ENCODE peak calls at places on chromosomes 5 and 9, in five cellular contexts. One of them, this sample, is unnamed.

GRCh38 chr5:28313543-28314334 is 1275.4 kb upstream of the CDH9 start:
- DNase-seq in A549: peak; percentile 14
- DNase-seq in IMR-90: no peak
- DNase-seq in stomach: no peak
- DNase-seq in spleen: no peak
- DNase-seq in this sample: no peak

GRCh38 chr5:14816374-14816998 is 55.1 kb downstream of the ANKH start:
- DNase-seq in A549: no peak
- DNase-seq in IMR-90: no peak
- DNase-seq in spleen: no peak
- DNase-seq in stomach: no peak
- DNase-seq in this sample: no peak

GRCh38 chr9:89160797-89161196 is 17.8 kb downstream of the SHC3 start:
- DNase-seq in A549: no peak
- DNase-seq in stomach: no peak
- DNase-seq in spleen: no peak
- DNase-seq in IMR-90: no peak
- DNase-seq in this sample: no peak

GRCh38 chr5:61881821-61882220 is 424.2 kb upstream of the KIF2A start:
- DNase-seq in IMR-90: peak; percentile 3
- DNase-seq in stomach: no peak
- DNase-seq in A549: no peak
- DNase-seq in spleen: no peak
- DNase-seq in this sample: no peak

GRCh38 chr9:5838884-5839571 is 6.1 kb upstream of the ERMP1 start:
- DNase-seq in spleen: no peak
- DNase-seq in A549: peak; percentile 96
- DNase-seq in stomach: peak; percentile 69
- DNase-seq in IMR-90: peak; percentile 64
- DNase-seq in this sample: no peak

GRCh38 chr5:80245986-80246781 is 9.7 kb downstream of the SERINC5 start:
- DNase-seq in IMR-90: peak; percentile 57
- DNase-seq in A549: no peak
- DNase-seq in stomach: no peak
- DNase-seq in spleen: no peak
- DNase-seq in this sample: no peak

GRCh38 chr9:36874921-36875320 is 159.1 kb downstream of the PAX5 start:
- DNase-seq in A549: no peak
- DNase-seq in spleen: peak; percentile 47
- DNase-seq in IMR-90: peak; percentile 10
- DNase-seq in stomach: no peak
- DNase-seq in this sample: no peak

GRCh38 chr9:87276851-87277251 is 220.8 kb upstream of the DAPK1 start:
- DNase-seq in A549: no peak
- DNase-seq in IMR-90: peak; percentile 39
- DNase-seq in stomach: no peak
- DNase-seq in spleen: no peak
- DNase-seq in this sample: no peak

GRCh38 chr5:155728146-155728856 is 598.7 kb upstream of the SGCD start:
- DNase-seq in IMR-90: peak; percentile 16
- DNase-seq in A549: peak; percentile 71
- DNase-seq in spleen: peak; percentile 72
- DNase-seq in stomach: peak; percentile 26
- DNase-seq in this sample: no peak

GRCh38 chr5:171314728-171315385 is 5.8 kb downstream of the TLX3 start:
- DNase-seq in A549: no peak
- DNase-seq in spleen: no peak
- DNase-seq in stomach: no peak
- DNase-seq in IMR-90: no peak
- DNase-seq in this sample: no peak

GRCh38 chr5:171336486-171337206 is 27.6 kb downstream of the TLX3 start:
- DNase-seq in stomach: peak; percentile 36
- DNase-seq in A549: peak; percentile 32
- DNase-seq in spleen: peak; percentile 49
- DNase-seq in IMR-90: peak; percentile 64
- DNase-seq in this sample: no peak

GRCh38 chr5:18745591-18745987 is 1111.3 kb downstream of the TAF11L14 start:
- DNase-seq in A549: peak; percentile 1
- DNase-seq in spleen: peak; percentile 80
- DNase-seq in IMR-90: no peak
- DNase-seq in stomach: no peak
- DNase-seq in this sample: no peak

GRCh38 chr9:133333566-133333965 is 2.4 kb downstream of the SURF6 start:
- DNase-seq in spleen: peak; percentile 66
- DNase-seq in A549: no peak
- DNase-seq in IMR-90: no peak
- DNase-seq in stomach: no peak
- DNase-seq in this sample: no peak

GRCh38 chr9:137391411-137391754 is 31.6 kb downstream of the EXD3 start:
- DNase-seq in A549: no peak
- DNase-seq in IMR-90: no peak
- DNase-seq in spleen: peak; percentile 87
- DNase-seq in stomach: peak; percentile 48
- DNase-seq in this sample: no peak

GRCh38 chr9:130766031-130766903 is 68.8 kb upstream of the ABL1 start:
- DNase-seq in A549: no peak
- DNase-seq in stomach: no peak
- DNase-seq in spleen: no peak
- DNase-seq in IMR-90: no peak
- DNase-seq in this sample: no peak

GRCh38 chr9:69900406-69900805 is 79.8 kb downstream of the CFAP95 start:
- DNase-seq in stomach: no peak
- DNase-seq in spleen: no peak
- DNase-seq in IMR-90: peak; percentile 56
- DNase-seq in A549: no peak
- DNase-seq in this sample: no peak

GRCh38 chr9:110918316-110919054 is 119.8 kb downstream of the LPAR1 start:
- DNase-seq in spleen: no peak
- DNase-seq in stomach: no peak
- DNase-seq in IMR-90: peak; percentile 89
- DNase-seq in A549: no peak
- DNase-seq in this sample: no peak

GRCh38 chr5:59300930-59301329 is 592.6 kb downstream of the PDE4D start:
- DNase-seq in spleen: no peak
- DNase-seq in IMR-90: no peak
- DNase-seq in A549: no peak
- DNase-seq in stomach: no peak
- DNase-seq in this sample: no peak

DNA sequence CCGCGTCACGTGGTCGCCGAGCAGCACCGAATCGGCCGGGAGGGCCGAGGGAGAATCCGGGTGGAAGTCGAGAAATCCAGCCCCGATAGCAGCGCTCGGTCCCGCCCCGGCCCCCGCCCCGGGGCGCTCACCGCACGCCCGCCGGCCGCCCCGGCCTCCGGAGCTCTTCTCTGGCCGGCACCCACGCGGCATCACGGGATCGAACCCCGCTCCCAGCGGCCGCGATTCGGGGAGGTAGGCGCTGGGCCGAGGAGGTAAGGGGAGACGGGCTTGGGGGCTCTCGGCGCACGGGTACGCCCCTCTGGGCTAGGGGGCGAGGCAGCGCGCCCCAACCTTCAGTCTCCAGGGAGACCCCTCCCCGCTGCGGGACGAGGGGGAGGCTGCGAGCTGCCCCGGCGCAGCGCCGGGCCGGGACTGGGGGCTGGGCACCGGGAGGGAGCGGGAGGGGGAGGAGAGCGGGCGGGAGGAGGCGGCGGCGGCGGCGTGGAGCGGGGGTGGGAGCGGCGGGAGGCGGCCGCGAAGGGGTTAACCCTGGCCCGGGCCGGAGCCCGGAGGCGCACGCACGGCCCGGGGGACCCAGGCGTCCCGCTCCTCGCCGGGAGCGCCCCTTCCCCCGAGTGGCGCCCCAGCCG is 22.0 kb upstream of the NDST1 start:
- DNase-seq in A549: peak; percentile 82
- DNase-seq in spleen: no peak
- DNase-seq in stomach: peak; percentile 47
- DNase-seq in IMR-90: peak; percentile 46
- DNase-seq in this sample: no peak
- TF ChIP-seq POLR2A in A549: peak; percentile 9
- TF ChIP-seq POLR2A in spleen: no peak
- TF ChIP-seq POLR2A in stomach: no peak
- TF ChIP-seq POLR2A in IMR-90: no peak
- TF ChIP-seq POLR2A in this sample: peak; percentile 65

GRCh38 chr5:81428446-81428845 is 34.5 kb upstream of the ACOT12 start:
- DNase-seq in spleen: no peak
- DNase-seq in IMR-90: peak; percentile 33
- DNase-seq in A549: no peak
- DNase-seq in stomach: no peak
- DNase-seq in this sample: no peak

GRCh38 chr5:81429363-81429762 is 35.4 kb upstream of the ACOT12 start:
- DNase-seq in A549: no peak
- DNase-seq in stomach: no peak
- DNase-seq in IMR-90: no peak
- DNase-seq in spleen: no peak
- DNase-seq in this sample: no peak

GRCh38 chr5:81428866-81429265 is 34.9 kb upstream of the ACOT12 start:
- DNase-seq in A549: peak; percentile 15
- DNase-seq in spleen: no peak
- DNase-seq in IMR-90: no peak
- DNase-seq in stomach: no peak
- DNase-seq in this sample: no peak

GRCh38 chr5:81426347-81426746 is 32.4 kb upstream of the ACOT12 start:
- DNase-seq in A549: no peak
- DNase-seq in spleen: no peak
- DNase-seq in stomach: no peak
- DNase-seq in IMR-90: no peak
- DNase-seq in this sample: no peak

GRCh38 chr5:81427566-81427965 is 33.6 kb upstream of the ACOT12 start:
- DNase-seq in spleen: no peak
- DNase-seq in IMR-90: no peak
- DNase-seq in stomach: no peak
- DNase-seq in A549: no peak
- DNase-seq in this sample: no peak
- H3K4me3 ChIP-seq in spleen: no peak overlapping the region
- H3K4me3 ChIP-seq in IMR-90: no peak overlapping the region
- H3K4me3 ChIP-seq in stomach: no peak overlapping the region
- H3K4me3 ChIP-seq in A549: no peak overlapping the region
- H3K4me3 ChIP-seq in this sample: no peak overlapping the region

GRCh38 chr9:128125575-128126354 is 1.8 kb downstream of the PTGES2 start:
- DNase-seq in A549: no peak
- DNase-seq in spleen: peak; percentile 74
- DNase-seq in IMR-90: no peak
- DNase-seq in stomach: no peak
- DNase-seq in this sample: no peak

GRCh38 chr9:128124873-128125574 is 2.5 kb downstream of the PTGES2 start:
- DNase-seq in IMR-90: peak; percentile 45
- DNase-seq in A549: peak; percentile 33
- DNase-seq in stomach: peak; percentile 82
- DNase-seq in spleen: peak; percentile 81
- DNase-seq in this sample: no peak

GRCh38 chr9:128127568-128127989 is at the start of gene PTGES2:
- DNase-seq in spleen: peak; percentile 97
- DNase-seq in A549: peak; percentile 64
- DNase-seq in stomach: peak; percentile 83
- DNase-seq in IMR-90: peak; percentile 78
- DNase-seq in this sample: no peak

GRCh38 chr9:128128836-128129590 is 1.5 kb upstream of the PTGES2 start:
- DNase-seq in stomach: no peak
- DNase-seq in IMR-90: no peak
- DNase-seq in A549: no peak
- DNase-seq in spleen: peak; percentile 86
- DNase-seq in this sample: no peak

DNA sequence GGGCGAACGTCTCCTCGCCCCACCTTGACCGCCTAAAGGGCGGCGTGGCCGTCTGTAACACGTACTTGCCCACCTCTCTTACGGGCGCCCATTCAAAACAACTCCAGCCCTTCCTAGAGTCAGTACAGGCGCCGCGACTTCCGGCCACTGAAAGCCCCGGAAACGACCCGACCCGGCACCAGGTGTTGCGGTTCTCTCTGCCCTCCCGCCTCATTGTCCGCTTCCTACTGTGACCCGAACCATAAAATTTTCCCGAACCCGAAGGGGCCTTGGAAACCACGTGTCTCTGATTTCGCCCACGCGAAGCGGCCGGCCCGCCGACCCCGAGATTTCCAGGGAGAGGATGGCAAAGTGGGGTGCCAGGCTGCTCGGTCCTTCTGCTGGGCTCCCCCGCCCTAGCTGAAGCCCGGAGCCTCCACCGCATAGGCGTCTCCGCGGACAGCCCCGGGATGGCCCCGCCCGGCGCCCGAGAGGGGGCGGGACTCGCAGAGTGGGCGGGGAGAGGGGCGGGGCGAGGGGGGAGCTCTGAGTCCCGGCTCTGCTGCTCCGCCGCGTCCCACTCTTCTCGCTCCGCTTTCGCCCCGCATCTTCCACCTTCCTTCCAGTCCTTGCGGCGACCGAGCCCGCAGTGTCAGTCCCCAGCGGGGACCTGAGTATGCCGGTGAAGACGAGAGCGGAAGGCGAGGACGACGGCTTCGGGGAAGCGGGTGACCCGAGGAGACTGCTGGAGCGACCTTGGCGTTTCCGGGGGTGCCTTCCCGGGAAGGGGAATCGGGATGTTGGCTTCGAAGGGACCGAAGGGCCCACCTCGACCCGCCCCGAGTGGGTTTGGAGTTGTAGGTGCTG is 684 bp upstream of the PTGES2 start:
- DNase-seq in stomach: peak; percentile 82
- DNase-seq in spleen: peak; percentile 96
- DNase-seq in A549: peak; percentile 51
- DNase-seq in IMR-90: peak; percentile 89
- DNase-seq in this sample: peak; percentile 42
- TF ChIP-seq POLR2A in stomach: no peak
- TF ChIP-seq POLR2A in spleen: no peak
- TF ChIP-seq POLR2A in A549: peak; percentile 72
- TF ChIP-seq POLR2A in IMR-90: peak; percentile 38
- TF ChIP-seq POLR2A in this sample: no peak

GRCh38 chr5:73333944-73334703 is 114.5 kb downstream of the FOXD1 start:
- DNase-seq in A549: no peak
- DNase-seq in stomach: no peak
- DNase-seq in IMR-90: no peak
- DNase-seq in spleen: no peak
- DNase-seq in this sample: no peak
- H3K4me3 ChIP-seq in A549: no peak overlapping the region
- H3K4me3 ChIP-seq in stomach: no peak overlapping the region
- H3K4me3 ChIP-seq in IMR-90: no peak overlapping the region
- H3K4me3 ChIP-seq in spleen: no peak overlapping the region
- H3K4me3 ChIP-seq in this sample: no peak overlapping the region

GRCh38 chr9:686381-686813 is 155.1 kb upstream of the DMRT1 start:
- DNase-seq in spleen: no peak
- DNase-seq in A549: no peak
- DNase-seq in stomach: no peak
- DNase-seq in IMR-90: no peak
- DNase-seq in this sample: no peak
- TF ChIP-seq POLR2A in spleen: no peak
- TF ChIP-seq POLR2A in A549: no peak
- TF ChIP-seq POLR2A in stomach: no peak
- TF ChIP-seq POLR2A in IMR-90: no peak
- TF ChIP-seq POLR2A in this sample: no peak

GRCh38 chr5:2752059-2752874 is 790 bp upstream of the IRX2 start:
- DNase-seq in stomach: peak; percentile 60
- DNase-seq in A549: no peak
- DNase-seq in spleen: no peak
- DNase-seq in IMR-90: no peak
- DNase-seq in this sample: no peak
- H3K4me3 ChIP-seq in stomach: peak overlapping the region; percentile 49
- H3K4me3 ChIP-seq in A549: peak overlapping the region; percentile 49
- H3K4me3 ChIP-seq in spleen: peak overlapping the region; percentile 36
- H3K4me3 ChIP-seq in IMR-90: peak overlapping the region; percentile 20
- H3K4me3 ChIP-seq in this sample: peak overlapping the region; percentile 72

This sample was measured in esophagus squamous epithelium.